ENCODE peak calls at places on chromosomes 2 and 18, in seven cellular contexts. K, X, G, B, L, Y and Q are unnamed samples.

GRCh38 chr18:8752329-8752728 is 47.0 kb downstream of the MTCL1 start:
- DNase-seq in K (no peak), X (no peak), G (no peak), B (no peak), L (no peak), Y (no peak), Q (no peak)

GRCh38 chr2:10120938-10121574 is 1.5 kb upstream of the RRM2 start:
- DNase-seq in K (no peak), X (no peak), G (no peak), B (no peak), L (no peak), Y (no peak), Q (peak; percentile 67)

GRCh38 chr2:218400930-218401833 is 1.5 kb downstream of the CTDSP1 start:
- DNase-seq in K (no peak), X (no peak), G (peak; percentile 71), B (no peak), L (no peak), Y (no peak), Q (no peak)

GRCh38 chr2:205684871-205685313 is 2.6 kb downstream of the NRP2 start:
- DNase-seq in K (no peak), X (no peak), G (peak; percentile 57), B (no peak), L (no peak), Y (no peak), Q (peak; percentile 23)

GRCh38 chr2:204693262-204693661 is 148.0 kb downstream of the PARD3B start:
- DNase-seq in K (no peak), X (no peak), G (no peak), B (no peak), L (no peak), Y (no peak), Q (no peak)

GRCh38 chr2:85665264-85665937 is 2.6 kb downstream of the SFTPB start:
- DNase-seq in K (no peak), X (no peak), G (no peak), B (no peak), L (no peak), Y (no peak), Q (no peak)

GRCh38 chr2:112958428-112959108 is 19.2 kb upstream of the IL36G start:
- DNase-seq in K (no peak), X (no peak), G (no peak), B (peak; percentile 23), L (peak; percentile 12), Y (peak; percentile 63), Q (peak; percentile 85)

GRCh38 chr18:46160050-46160798 is 56.0 kb downstream of the HAUS1 start:
- DNase-seq in K (no peak), X (no peak), G (no peak), B (no peak), L (no peak), Y (no peak), Q (no peak)

GRCh38 chr2:193895226-193895625 is 1700.5 kb upstream of the TMEFF2 start:
- DNase-seq in K (no peak), X (no peak), G (no peak), B (no peak), L (no peak), Y (no peak), Q (peak; percentile 4)

GRCh38 chr18:3209859-3210569 is 9.8 kb downstream of the MYOM1 start:
- DNase-seq in K (no peak), X (no peak), G (no peak), B (no peak), L (no peak), Y (peak; percentile 64), Q (peak; percentile 22)

GRCh38 chr2:43192039-43192438 is 34.4 kb downstream of the ZFP36L2 start:
- DNase-seq in K (no peak), X (no peak), G (no peak), B (no peak), L (no peak), Y (no peak), Q (no peak)

GRCh38 chr2:70947556-70948184 is 12.0 kb downstream of the ATP6V1B1 start:
- DNase-seq in K (no peak), X (peak; percentile 31), G (no peak), B (no peak), L (no peak), Y (peak; percentile 72), Q (peak; percentile 66)

GRCh38 chr2:183038341-183039300 is at the start of gene NCKAP1:
- DNase-seq in K (peak; percentile 59), X (peak; percentile 96), G (peak; percentile 92), B (peak; percentile 91), L (peak; percentile 60), Y (peak; percentile 49), Q (peak; percentile 88)

GRCh38 chr2:28681216-28681981 is 70.2 kb upstream of the PPP1CB start:
- DNase-seq in K (peak; percentile 25), X (no peak), G (no peak), B (no peak), L (no peak), Y (peak; percentile 79), Q (peak; percentile 59)

GRCh38 chr2:61145990-61146389 is 16.0 kb upstream of the C2orf74 start:
- DNase-seq in K (no peak), X (no peak), G (no peak), B (no peak), L (no peak), Y (no peak), Q (no peak)

GRCh38 chr2:233470007-233470687 is 96.4 kb downstream of the USP40 start:
- DNase-seq in K (peak; percentile 1), X (peak; percentile 81), G (no peak), B (peak; percentile 84), L (no peak), Y (no peak), Q (no peak)

GRCh38 chr2:240567872-240568677 is at the start of gene RNPEPL1:
- DNase-seq in K (peak; percentile 63), X (peak; percentile 71), G (peak; percentile 68), B (peak; percentile 21), L (no peak), Y (peak; percentile 30), Q (peak; percentile 47)

GRCh38 chr2:42342061-42342794 is 18.8 kb downstream of the COX7A2L start:
- DNase-seq in K (no peak), X (peak; percentile 76), G (no peak), B (peak; percentile 47), L (peak; percentile 44), Y (peak; percentile 91), Q (peak; percentile 39)

GRCh38 chr2:238706673-238707072 is 141.2 kb upstream of the TWIST2 start:
- DNase-seq in K (no peak), X (no peak), G (no peak), B (no peak), L (no peak), Y (no peak), Q (no peak)

GRCh38 chr2:109624339-109624738 is 10.2 kb downstream of the SOWAHC start:
- DNase-seq in K (no peak), X (no peak), G (no peak), B (no peak), L (no peak), Y (no peak), Q (no peak)

GRCh38 chr18:63207154-63207790 is 112.3 kb downstream of the BCL2 start:
- DNase-seq in K (no peak), X (no peak), G (no peak), B (no peak), L (no peak), Y (no peak), Q (no peak)

GRCh38 chr2:170997893-170998477 is 68.9 kb downstream of the GORASP2 start:
- DNase-seq in K (no peak), X (no peak), G (no peak), B (no peak), L (no peak), Y (no peak), Q (no peak)

GRCh38 chr2:144430722-144431163 is 89.2 kb downstream of the ZEB2 start:
- DNase-seq in K (no peak), X (no peak), G (no peak), B (peak; percentile 35), L (no peak), Y (no peak), Q (no peak)
- TF ChIP-seq CTCF in K (no peak), X (no peak), G (no peak), B (no peak), L (no peak), Y (no peak), Q (no peak)

DNA sequence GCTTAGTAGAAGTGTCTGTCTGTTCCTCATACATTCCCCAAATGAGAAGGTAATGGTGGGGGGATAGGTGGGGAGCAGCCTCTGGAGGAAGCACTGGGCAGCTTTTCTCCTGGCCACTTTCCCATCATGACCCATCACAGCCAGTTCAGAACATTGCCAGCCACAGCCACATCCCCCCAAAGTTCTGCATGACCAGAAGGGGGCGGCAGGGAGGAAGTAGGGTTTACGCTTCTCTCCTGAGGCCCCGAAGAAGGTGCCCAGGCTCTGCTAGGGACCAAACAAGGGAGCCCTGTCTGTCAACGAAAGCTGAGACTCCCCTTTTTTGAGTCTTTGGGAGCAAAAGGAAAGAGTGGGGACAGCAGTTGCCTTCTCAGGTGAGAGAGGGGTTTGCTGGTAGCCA is 7.7 kb downstream of the IGFBP5 start:
- DNase-seq in K (no peak), X (no peak), G (no peak), B (no peak), L (no peak), Y (no peak), Q (no peak)
- TF ChIP-seq CTCF in K (no peak), X (peak; percentile 16), G (no peak), B (peak; percentile 23), L (peak; percentile 25), Y (peak; percentile 18), Q (peak; percentile 18)

DNA sequence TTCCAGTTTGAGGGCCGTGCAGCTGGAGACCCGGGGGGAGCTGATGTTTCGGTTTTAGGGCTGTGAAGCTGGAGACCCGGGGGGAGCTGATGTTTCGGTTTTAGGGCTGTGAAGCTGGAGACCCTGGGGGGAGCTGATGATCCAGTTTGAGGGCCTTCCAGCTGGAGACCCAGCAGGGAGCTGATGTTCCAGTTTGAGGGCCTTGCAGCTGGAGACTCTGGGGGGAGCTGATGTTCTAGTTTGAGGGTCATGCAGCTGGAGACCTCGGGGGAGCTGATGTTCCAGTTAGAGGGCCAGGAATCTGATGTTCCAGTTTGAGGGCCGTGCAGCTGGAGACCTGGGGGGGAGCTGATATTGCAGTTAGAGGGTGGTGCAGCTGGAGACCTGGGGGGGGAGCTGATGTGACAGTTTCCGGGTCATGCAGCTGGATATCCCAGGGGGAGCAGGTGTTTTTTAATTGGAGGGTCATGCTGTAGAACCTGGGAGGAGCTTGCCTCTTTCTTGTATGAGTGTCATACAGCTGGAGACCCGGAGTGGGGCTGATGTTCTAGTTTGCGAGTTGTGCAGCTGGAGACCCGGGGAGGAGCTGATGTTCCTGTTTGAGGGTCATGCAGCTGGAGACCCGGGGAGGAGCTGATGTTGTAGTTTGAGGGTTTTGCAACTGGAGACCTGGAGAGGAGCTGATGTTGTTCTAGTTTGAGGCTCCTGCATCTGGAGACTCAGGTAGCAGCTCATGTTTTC is 153.2 kb downstream of the RTP5 start:
- DNase-seq in K (no peak), X (peak; percentile 42), G (no peak), B (no peak), L (no peak), Y (no peak), Q (peak; percentile 3)
- TF ChIP-seq CTCF in K (no peak), X (no peak), G (no peak), B (no peak), L (no peak), Y (no peak), Q (no peak)

DNA sequence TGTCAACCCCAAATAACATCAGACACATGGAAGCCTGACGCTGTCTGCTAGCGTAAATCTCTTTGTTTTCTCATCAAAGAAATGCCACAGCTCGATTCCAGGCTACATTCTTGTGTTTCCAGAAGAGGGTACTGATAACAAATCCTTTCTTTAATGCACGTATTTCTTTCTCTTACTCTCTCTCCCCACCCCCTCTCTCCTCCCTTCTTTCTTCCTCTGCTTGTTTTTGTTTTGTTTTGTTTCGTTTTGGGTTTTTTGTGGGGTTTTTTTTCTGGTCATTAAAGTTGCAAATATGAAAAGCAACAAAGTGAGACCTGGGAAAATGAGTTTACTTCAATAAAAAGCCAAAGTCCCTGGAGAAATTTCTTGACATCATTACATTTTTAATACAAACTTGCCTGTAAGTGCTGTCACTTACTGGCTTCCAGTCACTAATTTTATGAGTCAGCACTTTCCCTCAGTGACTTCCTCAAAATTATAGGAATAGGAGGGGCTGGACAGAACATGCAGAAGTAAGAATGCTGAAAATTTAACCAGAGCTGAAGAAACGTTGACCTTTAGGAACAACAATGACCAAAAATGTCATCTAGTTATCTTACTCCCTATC is 106.7 kb upstream of the NABP1 start:
- DNase-seq in K (no peak), X (no peak), G (no peak), B (no peak), L (peak; percentile 49), Y (peak; percentile 66), Q (peak; percentile 57)
- TF ChIP-seq CTCF in K (no peak), X (peak; percentile 14), G (peak; percentile 26), B (no peak), L (peak; percentile 52), Y (peak; percentile 58), Q (peak; percentile 27)